ENCODE peak calls at places on chromosomes 3 and 15, in six cellular contexts. Q is body of pancreas, B is stomach, U is neural progenitor cell, C is NCI-H2081 treated with DMSO at 0.1 percent for 48 hours, P is PC-9. J is an unnamed sample.
A peak's percentile ranks its signal among the peaks of the same experiment; 100 is the strongest.

GRCh38 chr15:80934761-80935221 is 54.8 kb downstream of the MESD start:
- DNase-seq in U (no peak), C (no peak), B (no peak), Q (no peak), P (no peak), J (peak; percentile 59)

GRCh38 chr3:95588473-95588872 is 1225.9 kb upstream of the EPHA6 start:
- DNase-seq in U (no peak), P (no peak), Q (no peak), C (no peak), B (no peak), J (no peak)

GRCh38 chr3:134291300-134292254 is 40.9 kb upstream of the RYK start:
- DNase-seq in B (no peak), Q (peak; percentile 58), P (peak; percentile 49), C (no peak), U (no peak), J (no peak)

GRCh38 chr15:66164788-66165187 is 88.8 kb downstream of the MEGF11 start:
- DNase-seq in U (no peak), Q (no peak), P (no peak), B (no peak), C (peak; percentile 95), J (no peak)

GRCh38 chr3:25555695-25556094 is 109.0 kb downstream of the TOP2B start:
- DNase-seq in B (no peak), Q (no peak), U (no peak), C (no peak), P (no peak), J (no peak)

GRCh38 chr3:146542179-146542578 is 2.2 kb downstream of the PLSCR1 start:
- DNase-seq in B (no peak), P (no peak), C (no peak), U (no peak), Q (peak; percentile 10), J (no peak)

GRCh38 chr15:70259030-70259424 is 161.3 kb upstream of the TLE3 start:
- DNase-seq in Q (peak; percentile 89), C (no peak), B (peak; percentile 79), U (no peak), P (no peak), J (no peak)

GRCh38 chr3:14210843-14211594 is 32.4 kb downstream of the LSM3 start:
- DNase-seq in P (no peak), Q (no peak), C (no peak), U (peak; percentile 13), B (no peak), J (no peak)

GRCh38 chr3:60742606-60743145 is 508.6 kb downstream of the FHIT start:
- DNase-seq in B (no peak), Q (no peak), P (peak; percentile 56), C (no peak), U (peak; percentile 75), J (peak; percentile 87)

GRCh38 chr15:89293012-89293411 is 41.6 kb downstream of the POLG start:
- DNase-seq in C (no peak), U (no peak), P (no peak), B (no peak), Q (no peak), J (peak; percentile 32)

GRCh38 chr3:72299321-72299802 is 514.4 kb upstream of the PROK2 start:
- DNase-seq in B (no peak), U (no peak), C (no peak), P (no peak), Q (no peak), J (no peak)

GRCh38 chr3:130679218-130679617 is 67.4 kb downstream of the PIK3R4 start:
- DNase-seq in C (no peak), Q (no peak), P (no peak), U (no peak), B (no peak), J (no peak)

GRCh38 chr3:123618768-123619484 is 34.1 kb upstream of the HACD2 start:
- DNase-seq in U (no peak), B (peak; percentile 60), Q (peak; percentile 71), P (peak; percentile 66), C (no peak), J (no peak)

GRCh38 chr15:41507820-41508290 is 5.8 kb downstream of the LTK start:
- DNase-seq in B (peak; percentile 94), C (no peak), P (peak; percentile 92), U (no peak), Q (peak; percentile 94), J (no peak)

GRCh38 chr15:41932939-41933725 is 39.2 kb downstream of the EHD4 start:
- DNase-seq in P (no peak), U (no peak), C (no peak), Q (no peak), B (no peak), J (peak; percentile 27)

GRCh38 chr15:69798481-69799315 is 299.0 kb downstream of the TLE3 start:
- DNase-seq in U (no peak), P (no peak), B (peak; percentile 15), Q (no peak), C (no peak), J (no peak)

GRCh38 chr15:77630956-77631789 is 1.5 kb downstream of the LINGO1 start:
- DNase-seq in B (no peak), C (no peak), U (peak; percentile 77), P (peak; percentile 33), Q (peak; percentile 31), J (peak; percentile 60)

GRCh38 chr15:39616731-39617455 is 36.0 kb downstream of the THBS1 start:
- DNase-seq in U (no peak), Q (no peak), C (no peak), B (no peak), P (no peak), J (no peak)

GRCh38 chr3:46505953-46506352 is 8.2 kb downstream of the RTP3 start:
- DNase-seq in Q (no peak), P (no peak), C (no peak), B (no peak), U (no peak), J (no peak)

GRCh38 chr3:119323401-119324107 is 29.4 kb downstream of the ARHGAP31 start:
- DNase-seq in Q (peak; percentile 20), P (no peak), C (no peak), U (no peak), B (no peak), J (peak; percentile 63)

GRCh38 chr3:125141596-125142417 is 70.7 kb downstream of the SLC12A8 start:
- DNase-seq in Q (peak; percentile 54), B (peak; percentile 50), U (peak; percentile 80), P (no peak), C (no peak), J (peak; percentile 88)

GRCh38 chr15:70376031-70376928 is 278.6 kb upstream of the TLE3 start:
- DNase-seq in B (peak; percentile 14), P (no peak), C (no peak), Q (no peak), U (peak; percentile 42), J (peak; percentile 71)

GRCh38 chr15:61994216-61994615 is 66.0 kb downstream of the VPS13C start:
- DNase-seq in P (no peak), B (no peak), Q (no peak), C (no peak), U (no peak), J (no peak)

GRCh38 chr15:50247819-50248650 is 17.5 kb downstream of the HDC start:
- DNase-seq in C (no peak), P (peak; percentile 62), Q (no peak), U (no peak), B (peak; percentile 43), J (no peak)

GRCh38 chr3:55445551-55445950 is 41.6 kb downstream of the WNT5A start:
- DNase-seq in B (peak; percentile 40), Q (peak; percentile 27), P (no peak), C (no peak), U (no peak), J (no peak)

GRCh38 chr3:167125612-167126407 is 254.3 kb downstream of the ZBBX start:
- DNase-seq in P (no peak), C (no peak), Q (no peak), B (no peak), U (no peak), J (no peak)

GRCh38 chr3:31010491-31010890 is 116.0 kb upstream of the GADL1 start:
- DNase-seq in Q (no peak), U (no peak), C (no peak), B (no peak), P (no peak), J (no peak)

GRCh38 chr3:174408310-174408709 is 450.8 kb upstream of the NAALADL2 start:
- DNase-seq in B (no peak), C (no peak), Q (no peak), P (no peak), U (no peak), J (no peak)

J was measured in GM23338.